ENCODE peak calls at places on chromosomes 6 and 20, in five cellular contexts. C is AG08395, Y is GM23248, V is anterior cingulate cortex, M is PC-3. E is an unnamed sample.

GRCh38 chr20:10507052-10507451 is 71.9 kb downstream of the SLX4IP start:
- DNase-seq in C (no peak), Y (no peak), V (no peak), M (no peak), E (no peak)

GRCh38 chr6:140537211-140537610 is 1162.8 kb upstream of the CITED2 start:
- DNase-seq in C (peak), Y (peak), V (no peak), M (peak), E (no peak)

GRCh38 chr6:12439296-12439695 is 149.1 kb downstream of the EDN1 start:
- DNase-seq in C (no peak), Y (no peak), V (no peak), M (no peak), E (peak)

GRCh38 chr6:166591026-166591425 is 4.5 kb upstream of the RAMACL start:
- DNase-seq in C (no peak), Y (no peak), V (no peak), M (no peak), E (no peak)

GRCh38 chr20:48722737-48723191 is 105.0 kb downstream of the PREX1 start:
- DNase-seq in C (peak), Y (peak), V (no peak), M (peak), E (no peak)

GRCh38 chr6:165218816-165219215 is 90.6 kb downstream of the C6orf118 start:
- DNase-seq in C (peak), Y (peak), V (no peak), M (peak), E (peak)

GRCh38 chr6:11467364-11467763 is 70.2 kb upstream of the TMEM170B start:
- DNase-seq in C (no peak), Y (no peak), V (no peak), M (no peak), E (no peak)

GRCh38 chr6:7108196-7108963 is 619 bp downstream of the RREB1 start:
- DNase-seq in C (peak), Y (peak), V (no peak), M (peak), E (peak)

GRCh38 chr6:144314003-144314485 is 28.9 kb downstream of the UTRN start:
- DNase-seq in C (no peak), Y (peak), V (no peak), M (no peak), E (no peak)

GRCh38 chr6:7725849-7726415 is at the start of gene BMP6:
- DNase-seq in C (peak), Y (peak), V (peak), M (peak), E (peak)

GRCh38 chr6:84332139-84333034 is 104.9 kb upstream of the CEP162 start:
- DNase-seq in C (no peak), Y (peak), V (no peak), M (no peak), E (peak)

GRCh38 chr6:27795697-27796494 is 116.3 kb downstream of the OR2B2 start:
- DNase-seq in C (peak), Y (peak), V (no peak), M (peak), E (peak)

GRCh38 chr20:3420211-3420707 is 12.8 kb upstream of the DNAAF9 start:
- DNase-seq in C (peak), Y (peak), V (no peak), M (peak), E (peak)

GRCh38 chr6:15129872-15130271 is 116.0 kb upstream of the JARID2 start:
- DNase-seq in C (no peak), Y (no peak), V (no peak), M (no peak), E (no peak)

GRCh38 chr6:144809120-144809519 is 524.0 kb downstream of the UTRN start:
- DNase-seq in C (peak), Y (peak), V (no peak), M (peak), E (peak)